ENCODE peak calls at places on chromosomes 1 and 21, in five cellular contexts. M is stimulated activated CD4-positive, alpha-beta T cell treated with anti-CD3 and anti-CD28 coated beads, Interleukin-2, amount 100 ng/mL, for 24 hours; E is NCI-H460; X is left kidney; S is uterus. D is an unnamed sample.

GRCh38 chr1:165403835-165404482 is 41.0 kb downstream of the RXRG start:
- DNase-seq in M (peak), X (peak), E (peak), S (no peak), D (no peak)

GRCh38 chr1:234538930-234539649 is 60.1 kb upstream of the TARBP1 start:
- DNase-seq in E (no peak), M (no peak), S (peak), X (peak), D (no peak)

GRCh38 chr1:67675800-67676199 is 9.2 kb upstream of the GADD45A start:
- DNase-seq in X (peak), S (no peak), M (no peak), E (no peak), D (no peak)

GRCh38 chr1:113809651-113810602 is 2.3 kb downstream of the RSBN1 start:
- DNase-seq in E (no peak), X (no peak), M (no peak), S (no peak), D (no peak)

GRCh38 chr1:43447891-43448708 is 5.6 kb downstream of the HYI start:
- DNase-seq in E (no peak), S (no peak), M (no peak), X (no peak), D (no peak)

GRCh38 chr1:182317489-182318180 is 74.0 kb downstream of the GLUL start:
- DNase-seq in X (no peak), M (no peak), E (peak), S (no peak), D (no peak)

GRCh38 chr21:43337901-43338655 is 88.9 kb downstream of the SIK1 start:
- DNase-seq in X (no peak), M (no peak), E (no peak), S (no peak), D (no peak)

GRCh38 chr1:234963180-234963903 is 165.3 kb downstream of the TOMM20 start:
- DNase-seq in S (peak), E (peak), M (peak), X (peak), D (peak)

GRCh38 chr21:40846566-40847411 is at the start of gene DSCAM:
- DNase-seq in E (no peak), S (no peak), X (peak), M (no peak), D (no peak)

GRCh38 chr1:230103341-230104173 is 36.5 kb downstream of the GALNT2 start:
- DNase-seq in E (no peak), M (peak), X (peak), S (no peak), D (no peak)

GRCh38 chr1:64006276-64007051 is 197.0 kb upstream of the UBE2U start:
- DNase-seq in M (no peak), S (no peak), X (no peak), E (no peak), D (no peak)

GRCh38 chr1:206684478-206685255 is at the start of gene MAPKAPK2:
- DNase-seq in S (peak), M (peak), X (peak), E (peak), D (no peak)

GRCh38 chr1:22133928-22134324 is 9.0 kb downstream of the WNT4 start:
- DNase-seq in E (no peak), M (no peak), X (peak), S (no peak), D (no peak)

D was measured in GOT3.